ENCODE peak calls at places on chromosomes 11 and 22, in eight cellular contexts. D is mesendoderm; U is iPS DF 6.9; J is colonic mucosa; O is activated CD4-positive, alpha-beta T cell treated with anti-CD3 and anti-CD28 coated beads, Interleukin-2, amount 10 ng/mL, durations not matched to agents 7 days and 5 days; I is Kasumi-1; N is aorta; C is A673. M is an unnamed sample.

GRCh38 chr22:21972806-21973205 is 9.8 kb downstream of the TOP3B start:
- DNase-seq in U (no peak), C (no peak), I (no peak), D (no peak), J (no peak), O (no peak), N (no peak), M (no peak)

GRCh38 chr11:9855579-9856260 is 191.8 kb downstream of the SWAP70 start:
- DNase-seq in D (no peak), O (no peak), I (no peak), J (no peak), U (no peak), N (no peak), C (no peak), M (no peak)

GRCh38 chr11:68946416-68947090 is 34.2 kb downstream of the MRGPRD start:
- DNase-seq in C (no peak), O (no peak), I (no peak), D (no peak), N (peak), U (no peak), J (no peak), M (no peak)

GRCh38 chr11:128506999-128507591 is 80.3 kb downstream of the ETS1 start:
- DNase-seq in U (no peak), J (peak), O (no peak), D (peak), N (peak), I (no peak), C (peak), M (no peak)

GRCh38 chr22:31223786-31224191 is 11.7 kb downstream of the LIMK2 start:
- DNase-seq in C (no peak), D (no peak), N (no peak), J (no peak), U (no peak), I (no peak), O (no peak), M (no peak)

GRCh38 chr11:44759743-44760476 is 33.1 kb downstream of the TSPAN18 start:
- DNase-seq in O (no peak), C (no peak), N (no peak), U (no peak), I (no peak), J (no peak), D (no peak), M (no peak)

GRCh38 chr11:90774727-90775572 is 552.1 kb upstream of the CHORDC1 start:
- DNase-seq in J (no peak), D (peak), U (peak), I (no peak), N (no peak), O (no peak), C (no peak), M (no peak)

GRCh38 chr11:17744151-17744940 is 9.8 kb downstream of the KCNC1 start:
- DNase-seq in O (no peak), I (no peak), D (no peak), N (no peak), C (no peak), U (no peak), J (no peak), M (no peak)

GRCh38 chr11:2512431-2513407 is 67.9 kb downstream of the KCNQ1 start:
- DNase-seq in I (no peak), O (no peak), N (peak), D (no peak), C (no peak), J (peak), U (no peak), M (no peak)

GRCh38 chr11:43327987-43328386 is 16.2 kb downstream of the API5 start:
- DNase-seq in N (no peak), U (no peak), D (no peak), J (no peak), I (no peak), O (no peak), C (peak), M (peak)

GRCh38 chr22:38239101-38239761 is 33.6 kb downstream of the TMEM184B start:
- DNase-seq in I (no peak), D (peak), U (no peak), O (no peak), J (no peak), C (no peak), N (peak), M (no peak)

GRCh38 chr11:20360650-20361049 is 2.9 kb upstream of the HTATIP2 start:
- DNase-seq in U (no peak), J (no peak), C (no peak), I (peak), O (peak), D (no peak), N (no peak), M (peak)

GRCh38 chr11:6586434-6587359 is 16.7 kb downstream of the RRP8 start:
- DNase-seq in C (no peak), J (peak), I (no peak), U (no peak), N (no peak), O (peak), D (no peak), M (no peak)

GRCh38 chr11:92473736-92474135 is 249.1 kb downstream of the FAT3 start:
- DNase-seq in J (no peak), D (peak), I (no peak), U (no peak), O (no peak), N (no peak), C (peak), M (no peak)

GRCh38 chr11:46391578-46392420 is at the start of gene CHRM4:
- DNase-seq in C (peak), I (no peak), N (no peak), U (no peak), J (no peak), D (peak), O (no peak), M (peak)

GRCh38 chr11:69444381-69445130 is 36.9 kb upstream of the LINC01488 start:
- DNase-seq in U (no peak), C (peak), J (peak), I (peak), D (peak), O (no peak), N (peak), M (peak)

GRCh38 chr11:35953081-35953480 is 9.2 kb downstream of the LDLRAD3 start:
- DNase-seq in D (no peak), C (no peak), O (no peak), J (no peak), N (no peak), U (no peak), I (no peak), M (no peak)

GRCh38 chr22:47435826-47436225 is 673.4 kb downstream of the TBC1D22A start:
- DNase-seq in O (no peak), D (no peak), I (no peak), J (no peak), U (no peak), N (no peak), C (no peak), M (no peak)

GRCh38 chr22:26573026-26573662 is 16.8 kb downstream of the TPST2 start:
- DNase-seq in O (no peak), C (peak), D (no peak), U (no peak), I (peak), N (peak), J (no peak), M (peak)

GRCh38 chr11:6269994-6270393 is 10.4 kb downstream of the CCKBR start:
- DNase-seq in C (no peak), O (no peak), D (no peak), N (no peak), I (no peak), U (no peak), J (no peak), M (peak)

GRCh38 chr22:46843691-46844297 is 81.3 kb downstream of the TBC1D22A start:
- DNase-seq in O (no peak), I (no peak), J (no peak), N (no peak), U (no peak), D (no peak), C (no peak), M (no peak)

GRCh38 chr11:47442514-47442913 is 6.4 kb downstream of the RAPSN start:
- DNase-seq in C (no peak), D (no peak), U (no peak), O (no peak), I (no peak), N (no peak), J (no peak), M (no peak)

GRCh38 chr22:46571642-46572250 is 34.3 kb upstream of the CELSR1 start:
- DNase-seq in N (no peak), D (no peak), C (no peak), O (no peak), I (no peak), J (no peak), U (no peak), M (no peak)

GRCh38 chr22:45604239-45604711 is 67.4 kb upstream of the ATXN10 start:
- DNase-seq in N (no peak), I (no peak), U (no peak), D (no peak), C (no peak), J (no peak), O (no peak), M (no peak)

GRCh38 chr22:25213221-25213620 is 6.2 kb upstream of the CRYBB2 start:
- DNase-seq in O (no peak), N (no peak), U (no peak), D (no peak), J (no peak), C (no peak), I (no peak), M (no peak)

GRCh38 chr22:28923826-28924732 is 40.7 kb downstream of the ZNRF3 start:
- DNase-seq in J (peak), U (no peak), N (peak), D (no peak), C (no peak), O (no peak), I (no peak), M (no peak)

GRCh38 chr11:11708256-11708655 is 86.5 kb upstream of the GALNT18 start:
- DNase-seq in O (no peak), D (no peak), J (no peak), I (no peak), N (no peak), U (no peak), C (no peak), M (no peak)

GRCh38 chr11:3959015-3959917 is 103.8 kb downstream of the STIM1 start:
- DNase-seq in D (peak), U (no peak), O (no peak), I (peak), J (no peak), N (no peak), C (peak), M (no peak)

GRCh38 chr11:100821198-100821597 is 134.1 kb downstream of the ARHGAP42 start:
- DNase-seq in N (no peak), J (no peak), C (peak), O (no peak), U (no peak), D (peak), I (no peak), M (no peak)

GRCh38 chr11:105181521-105181920 is 42.0 kb upstream of the CARD18 start:
- DNase-seq in J (no peak), C (no peak), D (no peak), I (peak), U (no peak), N (no peak), O (no peak), M (no peak)

GRCh38 chr11:93089474-93090102 is 108.2 kb downstream of the SLC36A4 start:
- DNase-seq in I (peak), U (peak), C (peak), J (peak), D (peak), N (peak), O (peak), M (peak)

GRCh38 chr11:36475192-36475591 is 34.9 kb downstream of the TRAF6 start:
- DNase-seq in O (no peak), N (no peak), I (no peak), D (no peak), U (no peak), C (no peak), J (no peak), M (no peak)

GRCh38 chr11:69075421-69076128 is 26.8 kb downstream of the TPCN2 start:
- DNase-seq in I (no peak), D (no peak), C (no peak), O (no peak), N (peak), U (no peak), J (peak), M (no peak)

GRCh38 chr11:12838463-12839120 is 164.4 kb downstream of the TEAD1 start:
- DNase-seq in O (no peak), C (no peak), N (no peak), D (no peak), I (no peak), U (no peak), J (no peak), M (no peak)

GRCh38 chr11:70544067-70544773 is 145.9 kb downstream of the CTTN start:
- DNase-seq in C (no peak), N (no peak), J (no peak), U (no peak), D (no peak), O (no peak), I (no peak), M (no peak)

GRCh38 chr11:57251491-57252104 is 14.5 kb upstream of the APLNR start:
- DNase-seq in D (no peak), U (no peak), N (no peak), C (peak), O (no peak), J (no peak), I (no peak), M (peak)

GRCh38 chr11:69498614-69499175 is 17.2 kb downstream of the LINC01488 start:
- DNase-seq in J (no peak), I (no peak), D (no peak), N (no peak), U (no peak), O (no peak), C (no peak), M (peak)

GRCh38 chr11:66126808-66127555 is 56.9 kb downstream of the PACS1 start:
- DNase-seq in C (peak), O (peak), N (peak), D (peak), U (no peak), I (peak), J (peak), M (peak)

GRCh38 chr11:119108151-119108856 is 1.2 kb downstream of the C2CD2L start:
- DNase-seq in I (peak), U (no peak), C (peak), J (peak), D (peak), O (peak), N (peak), M (peak)

GRCh38 chr22:35425971-35426800 is 26.2 kb downstream of the MCM5 start:
- DNase-seq in I (no peak), D (no peak), N (no peak), U (no peak), O (no peak), J (no peak), C (peak), M (no peak)